ENCODE peak calls at places on chromosomes 11 and 22, in five cellular contexts. E, G, I, B and Z are unnamed samples.

GRCh38 chr11:96154802-96155520 is 188.0 kb downstream of the MAML2 start:
- DNase-seq in E (peak; percentile 85), G (peak; percentile 18), I (no peak), B (peak; percentile 62), Z (no peak)

GRCh38 chr11:47915407-47916137 is 64.8 kb upstream of the PTPRJ start:
- DNase-seq in E (no peak), G (no peak), I (peak; percentile 13), B (no peak), Z (no peak)

GRCh38 chr11:124673333-124674167 is at the start of the genes SIAE and SPA17:
- DNase-seq in E (peak; percentile 98), G (peak; percentile 93), I (peak; percentile 71), B (peak; percentile 99), Z (peak; percentile 84)

GRCh38 chr22:30876221-30876751 is 92.3 kb downstream of the MORC2 start:
- DNase-seq in E (no peak), G (no peak), I (no peak), B (no peak), Z (no peak)

GRCh38 chr11:94326947-94327346 is 22.6 kb downstream of the IZUMO1R start:
- DNase-seq in E (no peak), G (no peak), I (no peak), B (no peak), Z (no peak)

GRCh38 chr22:37211075-37211852 is 1.0 kb downstream of the SSTR3 start:
- DNase-seq in E (no peak), G (no peak), I (no peak), B (no peak), Z (no peak)

GRCh38 chr11:65692367-65692766 is 19.7 kb upstream of the KAT5 start:
- DNase-seq in E (no peak), G (no peak), I (no peak), B (no peak), Z (no peak)

GRCh38 chr11:68010058-68011041 is at the start of gene ALDH3B1:
- DNase-seq in E (peak; percentile 93), G (peak; percentile 97), I (no peak), B (peak; percentile 93), Z (no peak)

GRCh38 chr11:119251114-119251513 is 45.0 kb downstream of the CBL start:
- DNase-seq in E (no peak), G (no peak), I (no peak), B (no peak), Z (no peak)

GRCh38 chr11:69526453-69526810 is 45.0 kb downstream of the LINC01488 start:
- DNase-seq in E (no peak), G (no peak), I (no peak), B (no peak), Z (no peak)

GRCh38 chr11:111776398-111777093 is 10.4 kb upstream of the PPP2R1B start:
- DNase-seq in E (no peak), G (no peak), I (no peak), B (no peak), Z (no peak)

GRCh38 chr11:62125881-62126280 is 2.1 kb downstream of the INCENP start:
- DNase-seq in E (no peak), G (no peak), I (no peak), B (no peak), Z (no peak)

GRCh38 chr11:18907391-18907790 is 31.8 kb downstream of the MRGPRX1 start:
- DNase-seq in E (no peak), G (no peak), I (no peak), B (no peak), Z (no peak)

GRCh38 chr11:129792663-129793062 is 23.0 kb upstream of the TMEM45B start:
- DNase-seq in E (no peak), G (no peak), I (no peak), B (no peak), Z (no peak)

GRCh38 chr11:117378966-117379865 is 51.6 kb downstream of the CEP164 start:
- DNase-seq in E (no peak), G (no peak), I (no peak), B (no peak), Z (no peak)

GRCh38 chr11:76788661-76789442 is 5.7 kb downstream of the TSKU start:
- DNase-seq in E (no peak), G (no peak), I (no peak), B (no peak), Z (no peak)

GRCh38 chr22:36081023-36081431 is 52.4 kb upstream of the RBFOX2 start:
- DNase-seq in E (peak; percentile 92), G (no peak), I (no peak), B (peak; percentile 95), Z (no peak)

GRCh38 chr11:1029686-1030085 is 6.8 kb downstream of the MUC6 start:
- DNase-seq in E (no peak), G (peak; percentile 36), I (no peak), B (no peak), Z (no peak)

GRCh38 chr11:126138636-126139540 is 72.6 kb downstream of the RPUSD4 start:
- DNase-seq in E (no peak), G (no peak), I (no peak), B (no peak), Z (no peak)

GRCh38 chr11:65437436-65438227 is 15.0 kb downstream of the NEAT1 start:
- DNase-seq in E (peak; percentile 49), G (peak; percentile 41), I (no peak), B (peak; percentile 70), Z (no peak)

GRCh38 chr11:13448876-13449275 is 14.1 kb downstream of the BTBD10 start:
- DNase-seq in E (peak; percentile 70), G (no peak), I (no peak), B (peak; percentile 45), Z (no peak)

GRCh38 chr11:27355575-27356104 is 7.4 kb downstream of the CCDC34 start:
- DNase-seq in E (no peak), G (no peak), I (no peak), B (no peak), Z (no peak)

GRCh38 chr11:46364056-46364455 is 16.8 kb downstream of the DGKZ start:
- DNase-seq in E (peak; percentile 27), G (no peak), I (no peak), B (no peak), Z (no peak)

GRCh38 chr22:20204281-20204680 is 53.4 kb upstream of the CCDC188 start:
- DNase-seq in E (no peak), G (no peak), I (no peak), B (no peak), Z (no peak)

GRCh38 chr11:122779047-122779629 is 59.2 kb upstream of the CRTAM start:
- DNase-seq in E (no peak), G (no peak), I (no peak), B (peak; percentile 75), Z (no peak)